ENCODE peak calls at places on chromosomes 5 and 9, in six cellular contexts. T is trophoblast cell, Y is IMR-90, D is colonic mucosa, W is mesenchymal stem cell, S is neural progenitor cell. M is an unnamed sample.

GRCh38 chr9:19149230-19149629 is 21.9 kb upstream of the PLIN2 start:
- DNase-seq in D (no peak), W (no peak), T (peak; percentile 66), Y (peak; percentile 52), S (no peak), M (no peak)

GRCh38 chr9:83199240-83199639 is 136.3 kb upstream of the RASEF start:
- DNase-seq in T (peak; percentile 66), W (peak; percentile 26), Y (peak; percentile 25), D (peak; percentile 29), S (peak; percentile 71), M (peak; percentile 79)

GRCh38 chr9:129669946-129670345 is 4.5 kb downstream of the PRRX2 start:
- DNase-seq in W (no peak), Y (no peak), D (no peak), T (no peak), S (no peak), M (peak; percentile 84)

GRCh38 chr9:122015165-122015821 is 77.8 kb downstream of the TTLL11 start:
- DNase-seq in T (no peak), S (no peak), W (no peak), Y (no peak), D (no peak), M (no peak)

GRCh38 chr9:117276444-117276843 is 138.4 kb downstream of the ASTN2 start:
- DNase-seq in S (no peak), Y (no peak), T (no peak), D (no peak), W (no peak), M (no peak)

GRCh38 chr5:169494383-169495251 is 89.0 kb upstream of the SPDL1 start:
- DNase-seq in Y (no peak), S (no peak), D (no peak), W (no peak), T (no peak), M (no peak)

GRCh38 chr9:2337602-2338001 is 284.0 kb upstream of the VLDLR start:
- DNase-seq in Y (no peak), T (no peak), W (no peak), D (no peak), S (no peak), M (no peak)

GRCh38 chr5:111805071-111805470 is 48.1 kb upstream of the NREP start:
- DNase-seq in D (no peak), S (no peak), T (peak; percentile 74), W (no peak), Y (no peak), M (peak; percentile 14)

GRCh38 chr5:167730656-167731055 is 560.8 kb upstream of the WWC1 start:
- DNase-seq in D (no peak), Y (no peak), S (no peak), W (no peak), T (no peak), M (no peak)

GRCh38 chr5:159995841-159996240 is 13.1 kb upstream of the TTC1 start:
- DNase-seq in T (no peak), D (no peak), S (no peak), W (no peak), Y (peak; percentile 29), M (no peak)

GRCh38 chr5:44663991-44664710 is 144.6 kb upstream of the MRPS30 start:
- DNase-seq in T (no peak), W (no peak), Y (no peak), S (no peak), D (no peak), M (no peak)

GRCh38 chr9:38029923-38030638 is 38.9 kb downstream of the SHB start:
- DNase-seq in S (no peak), T (no peak), Y (no peak), W (no peak), D (no peak), M (no peak)

GRCh38 chr9:38026840-38027527 is 42.0 kb downstream of the SHB start:
- DNase-seq in W (no peak), S (no peak), Y (no peak), D (no peak), T (no peak), M (no peak)

GRCh38 chr9:38025166-38025565 is 43.9 kb downstream of the SHB start:
- DNase-seq in W (no peak), D (no peak), Y (no peak), T (no peak), S (no peak), M (no peak)

GRCh38 chr9:38026021-38026809 is 42.8 kb downstream of the SHB start:
- DNase-seq in D (no peak), W (peak; percentile 97), Y (peak; percentile 98), S (no peak), T (peak; percentile 94), M (peak; percentile 89)

DNA sequence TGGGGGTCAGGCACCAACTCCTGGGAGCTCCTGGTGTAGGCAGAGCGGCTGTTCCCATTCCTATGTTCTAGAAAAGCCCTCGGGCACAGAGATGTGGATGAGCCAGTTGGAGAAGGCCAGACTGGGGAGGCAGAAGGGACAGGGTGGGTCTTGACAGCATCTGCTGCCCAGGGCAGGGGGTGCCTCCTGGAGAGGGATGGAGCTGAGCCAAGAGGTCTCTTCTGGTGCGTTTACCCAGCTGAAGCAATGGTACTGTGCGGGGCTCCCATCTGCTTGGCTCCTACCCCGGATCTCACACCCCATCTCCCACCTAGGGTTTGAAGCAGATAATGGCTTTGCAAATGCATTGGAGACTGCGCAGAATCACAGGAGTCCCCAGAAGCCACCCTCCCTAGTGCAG is 41.3 kb downstream of the SHB start:
- DNase-seq in S (no peak), Y (no peak), T (peak; percentile 33), W (no peak), D (no peak), M (no peak)
- H3K4me1 ChIP-seq in S (peaks cover 32% of the 10 kb centered on the region), Y (peaks cover 63% of the 10 kb centered on the region), T (peaks cover 61% of the 10 kb centered on the region), W (peaks cover 69% of the 10 kb centered on the region), D (peaks cover 25% of the 10 kb centered on the region), M (peaks cover 59% of the 10 kb centered on the region)

DNA sequence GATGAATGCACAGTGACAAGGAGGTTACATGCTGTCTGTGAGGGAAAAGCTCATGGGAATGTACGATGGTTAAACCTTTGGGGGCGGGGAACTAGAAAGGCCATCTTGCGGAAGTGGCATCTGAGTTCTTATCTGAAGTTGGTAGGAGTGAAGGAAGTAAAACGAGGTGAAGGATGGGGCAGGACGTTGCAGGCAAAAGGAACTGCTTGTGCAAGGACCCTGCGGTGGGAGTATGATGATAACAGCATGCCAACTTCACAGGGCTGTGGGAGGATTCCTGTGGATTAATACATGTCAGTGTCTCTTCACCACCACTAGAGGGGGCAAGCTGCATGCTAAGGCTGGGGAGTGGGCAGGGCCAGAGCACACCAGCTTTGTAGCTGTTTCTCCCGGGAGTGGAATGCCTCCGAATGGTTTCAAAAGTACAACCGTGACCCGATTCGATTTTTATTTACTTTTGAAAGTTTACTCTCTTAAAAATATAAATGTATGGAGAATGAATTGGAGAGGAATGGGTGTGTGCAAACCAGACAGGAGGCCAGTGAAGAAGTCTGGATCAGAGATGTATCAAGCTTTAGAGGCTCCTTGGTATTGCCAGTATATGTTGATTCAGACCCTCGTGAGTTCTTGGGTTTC is 62.5 kb downstream of the CYFIP2 start:
- DNase-seq in S (peak; percentile 84), W (peak; percentile 83), Y (peak; percentile 81), D (peak; percentile 49), T (peak; percentile 87), M (peak; percentile 95)
- H3K4me3 ChIP-seq in S (no peak overlapping the region), W (peak overlapping the region; percentile 43), Y (peak overlapping the region; percentile 13), D (no peak overlapping the region), T (no peak overlapping the region), M (peak overlapping the region; percentile 65)

DNA sequence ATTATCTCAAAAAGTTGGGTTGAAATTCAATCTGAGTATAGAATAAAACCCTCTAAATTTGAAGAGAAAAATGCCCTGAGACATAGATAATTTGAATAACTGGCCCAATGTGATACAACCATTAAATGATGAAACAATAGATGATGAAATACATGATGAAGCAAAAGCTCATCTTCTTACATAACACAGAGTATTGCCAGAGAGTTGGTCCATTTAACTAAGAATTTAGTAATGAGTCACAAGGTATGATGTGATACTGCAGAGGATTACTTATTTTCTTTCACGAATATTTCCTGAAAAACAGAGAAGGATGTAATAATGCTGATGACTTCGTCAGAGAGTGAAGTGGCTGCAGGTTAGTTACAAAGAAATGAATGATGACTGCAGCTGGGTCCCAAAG is 379.3 kb downstream of the CDH12 start:
- DNase-seq in W (no peak), D (no peak), S (no peak), Y (no peak), T (no peak), M (no peak)
- H3K9ac ChIP-seq in W (no peak overlapping the region), D (no peak overlapping the region), S (no peak overlapping the region), Y (no peak overlapping the region), T (no peak overlapping the region), M (no peak overlapping the region)

GRCh38 chr9:137665697-137666504 is 47.1 kb downstream of the EHMT1 start:
- DNase-seq in T (peak; percentile 43), D (no peak), S (peak; percentile 90), W (no peak), Y (no peak), M (no peak)
- H3K4me1 ChIP-seq in T (peaks cover 14% of the 10 kb centered on the region), D (peaks cover 6% of the 10 kb centered on the region), S (peaks cover 61% of the 10 kb centered on the region), W (peaks cover 14% of the 10 kb centered on the region), Y (peaks cover 6% of the 10 kb centered on the region), M (peaks cover 7% of the 10 kb centered on the region)

GRCh38 chr9:114224247-114224610 is 68.9 kb downstream of the COL27A1 start:
- DNase-seq in T (no peak), S (peak; percentile 34), W (peak; percentile 61), Y (peak; percentile 72), D (no peak), M (peak; percentile 19)
- H3K4me3 ChIP-seq in T (no peak overlapping the region), S (no peak overlapping the region), W (no peak overlapping the region), Y (no peak overlapping the region), D (no peak overlapping the region), M (no peak overlapping the region)